ENCODE peak calls at places on chromosomes 7 and 10, in four cellular contexts. One of them, this sample, is unnamed.

GRCh38 chr7:37440738-37441404 is 7.8 kb downstream of the ELMO1 start:
- DNase-seq in activated T-helper 1 cell treated with Interleukin-2 at 50 U/mL for 16 hours: no peak
- DNase-seq in activated CD4-positive, alpha-beta T cell treated with anti-CD3 and anti-CD28 coated beads, Interleukin-2, amount 10 ng/mL, durations not matched to agents 7 days and 5 days: peak; percentile 50
- DNase-seq in astrocyte of the spinal cord: no peak
- DNase-seq in this sample: no peak

GRCh38 chr10:80664071-80664680 is 126.5 kb downstream of the SH2D4B start:
- DNase-seq in activated T-helper 1 cell treated with Interleukin-2 at 50 U/mL for 16 hours: no peak
- DNase-seq in activated CD4-positive, alpha-beta T cell treated with anti-CD3 and anti-CD28 coated beads, Interleukin-2, amount 10 ng/mL, durations not matched to agents 7 days and 5 days: peak; percentile 46
- DNase-seq in astrocyte of the spinal cord: peak; percentile 52
- DNase-seq in this sample: peak; percentile 75

GRCh38 chr10:68955414-68955785 is 570 bp upstream of the DDX21 start:
- DNase-seq in activated T-helper 1 cell treated with Interleukin-2 at 50 U/mL for 16 hours: no peak
- DNase-seq in activated CD4-positive, alpha-beta T cell treated with anti-CD3 and anti-CD28 coated beads, Interleukin-2, amount 10 ng/mL, durations not matched to agents 7 days and 5 days: no peak
- DNase-seq in astrocyte of the spinal cord: no peak
- DNase-seq in this sample: no peak

GRCh38 chr7:42964849-42965805 is 33.0 kb downstream of the MRPL32 start:
- DNase-seq in activated T-helper 1 cell treated with Interleukin-2 at 50 U/mL for 16 hours: no peak
- DNase-seq in activated CD4-positive, alpha-beta T cell treated with anti-CD3 and anti-CD28 coated beads, Interleukin-2, amount 10 ng/mL, durations not matched to agents 7 days and 5 days: no peak
- DNase-seq in astrocyte of the spinal cord: no peak
- DNase-seq in this sample: no peak

GRCh38 chr7:150962743-150963399 is 15.2 kb downstream of the KCNH2 start:
- DNase-seq in activated T-helper 1 cell treated with Interleukin-2 at 50 U/mL for 16 hours: no peak
- DNase-seq in activated CD4-positive, alpha-beta T cell treated with anti-CD3 and anti-CD28 coated beads, Interleukin-2, amount 10 ng/mL, durations not matched to agents 7 days and 5 days: peak; percentile 65
- DNase-seq in astrocyte of the spinal cord: peak; percentile 25
- DNase-seq in this sample: peak; percentile 83

GRCh38 chr10:36336315-36336714 is 694.2 kb upstream of the FZD8 start:
- DNase-seq in activated T-helper 1 cell treated with Interleukin-2 at 50 U/mL for 16 hours: no peak
- DNase-seq in activated CD4-positive, alpha-beta T cell treated with anti-CD3 and anti-CD28 coated beads, Interleukin-2, amount 10 ng/mL, durations not matched to agents 7 days and 5 days: no peak
- DNase-seq in astrocyte of the spinal cord: peak; percentile 32
- DNase-seq in this sample: no peak

GRCh38 chr10:60883187-60883586 is 60.8 kb downstream of the RHOBTB1 start:
- DNase-seq in activated T-helper 1 cell treated with Interleukin-2 at 50 U/mL for 16 hours: no peak
- DNase-seq in activated CD4-positive, alpha-beta T cell treated with anti-CD3 and anti-CD28 coated beads, Interleukin-2, amount 10 ng/mL, durations not matched to agents 7 days and 5 days: peak; percentile 22
- DNase-seq in astrocyte of the spinal cord: peak; percentile 15
- DNase-seq in this sample: no peak

GRCh38 chr7:100824499-100825214 is 2.7 kb downstream of the EPHB4 start:
- DNase-seq in activated T-helper 1 cell treated with Interleukin-2 at 50 U/mL for 16 hours: no peak
- DNase-seq in activated CD4-positive, alpha-beta T cell treated with anti-CD3 and anti-CD28 coated beads, Interleukin-2, amount 10 ng/mL, durations not matched to agents 7 days and 5 days: no peak
- DNase-seq in astrocyte of the spinal cord: no peak
- DNase-seq in this sample: no peak

GRCh38 chr10:61899045-61899444 is 2.5 kb upstream of the ARID5B start:
- DNase-seq in activated T-helper 1 cell treated with Interleukin-2 at 50 U/mL for 16 hours: no peak
- DNase-seq in activated CD4-positive, alpha-beta T cell treated with anti-CD3 and anti-CD28 coated beads, Interleukin-2, amount 10 ng/mL, durations not matched to agents 7 days and 5 days: peak; percentile 18
- DNase-seq in astrocyte of the spinal cord: peak; percentile 76
- DNase-seq in this sample: no peak

GRCh38 chr7:30562498-30562897 is 32.2 kb upstream of the GARS1 start:
- DNase-seq in activated T-helper 1 cell treated with Interleukin-2 at 50 U/mL for 16 hours: no peak
- DNase-seq in activated CD4-positive, alpha-beta T cell treated with anti-CD3 and anti-CD28 coated beads, Interleukin-2, amount 10 ng/mL, durations not matched to agents 7 days and 5 days: no peak
- DNase-seq in astrocyte of the spinal cord: peak; percentile 72
- DNase-seq in this sample: no peak

GRCh38 chr7:15057272-15057671 is 154.7 kb upstream of the DGKB start:
- DNase-seq in activated T-helper 1 cell treated with Interleukin-2 at 50 U/mL for 16 hours: no peak
- DNase-seq in activated CD4-positive, alpha-beta T cell treated with anti-CD3 and anti-CD28 coated beads, Interleukin-2, amount 10 ng/mL, durations not matched to agents 7 days and 5 days: no peak
- DNase-seq in astrocyte of the spinal cord: no peak
- DNase-seq in this sample: no peak

GRCh38 chr7:2920956-2921708 is 77.0 kb upstream of the GNA12 start:
- DNase-seq in activated T-helper 1 cell treated with Interleukin-2 at 50 U/mL for 16 hours: no peak
- DNase-seq in activated CD4-positive, alpha-beta T cell treated with anti-CD3 and anti-CD28 coated beads, Interleukin-2, amount 10 ng/mL, durations not matched to agents 7 days and 5 days: no peak
- DNase-seq in astrocyte of the spinal cord: no peak
- DNase-seq in this sample: no peak

GRCh38 chr10:3959370-3960266 is 174.6 kb upstream of the KLF6 start:
- DNase-seq in activated T-helper 1 cell treated with Interleukin-2 at 50 U/mL for 16 hours: no peak
- DNase-seq in activated CD4-positive, alpha-beta T cell treated with anti-CD3 and anti-CD28 coated beads, Interleukin-2, amount 10 ng/mL, durations not matched to agents 7 days and 5 days: no peak
- DNase-seq in astrocyte of the spinal cord: no peak
- DNase-seq in this sample: no peak

GRCh38 chr7:107506683-107507339 is 37.0 kb downstream of the GPR22 start:
- DNase-seq in activated T-helper 1 cell treated with Interleukin-2 at 50 U/mL for 16 hours: no peak
- DNase-seq in activated CD4-positive, alpha-beta T cell treated with anti-CD3 and anti-CD28 coated beads, Interleukin-2, amount 10 ng/mL, durations not matched to agents 7 days and 5 days: no peak
- DNase-seq in astrocyte of the spinal cord: peak; percentile 5
- DNase-seq in this sample: no peak

GRCh38 chr7:7693881-7694280 is 24.5 kb downstream of the RPA3 start:
- DNase-seq in activated T-helper 1 cell treated with Interleukin-2 at 50 U/mL for 16 hours: no peak
- DNase-seq in activated CD4-positive, alpha-beta T cell treated with anti-CD3 and anti-CD28 coated beads, Interleukin-2, amount 10 ng/mL, durations not matched to agents 7 days and 5 days: no peak
- DNase-seq in astrocyte of the spinal cord: peak; percentile 86
- DNase-seq in this sample: no peak

GRCh38 chr10:132488231-132488821 is 49.3 kb upstream of the INPP5A start:
- DNase-seq in activated T-helper 1 cell treated with Interleukin-2 at 50 U/mL for 16 hours: no peak
- DNase-seq in activated CD4-positive, alpha-beta T cell treated with anti-CD3 and anti-CD28 coated beads, Interleukin-2, amount 10 ng/mL, durations not matched to agents 7 days and 5 days: no peak
- DNase-seq in astrocyte of the spinal cord: no peak
- DNase-seq in this sample: no peak

GRCh38 chr10:80260295-80261243 is 28.9 kb downstream of the MAT1A start:
- DNase-seq in activated T-helper 1 cell treated with Interleukin-2 at 50 U/mL for 16 hours: no peak
- DNase-seq in activated CD4-positive, alpha-beta T cell treated with anti-CD3 and anti-CD28 coated beads, Interleukin-2, amount 10 ng/mL, durations not matched to agents 7 days and 5 days: peak; percentile 48
- DNase-seq in astrocyte of the spinal cord: no peak
- DNase-seq in this sample: peak; percentile 69